ENCODE peak calls at places on chromosomes 12 and 14, in four cellular contexts. One of them, this sample, is unnamed.

GRCh38 chr14:63656194-63656593 is 14.5 kb upstream of the WDR89 start:
- DNase-seq in nucleus accumbens: no peak
- DNase-seq in putamen: no peak
- DNase-seq in esophagus squamous epithelium: no peak
- DNase-seq in this sample: no peak

GRCh38 chr12:89971880-89972279 is 263.2 kb upstream of the ATP2B1 start:
- DNase-seq in putamen: no peak
- DNase-seq in nucleus accumbens: no peak
- DNase-seq in esophagus squamous epithelium: no peak
- DNase-seq in this sample: no peak

GRCh38 chr12:60501124-60501729 is 905.4 kb downstream of the SLC16A7 start:
- DNase-seq in esophagus squamous epithelium: no peak
- DNase-seq in putamen: no peak
- DNase-seq in nucleus accumbens: no peak
- DNase-seq in this sample: peak; percentile 5

GRCh38 chr12:107449891-107450290 is 235.7 kb upstream of the PWP1 start:
- DNase-seq in nucleus accumbens: no peak
- DNase-seq in putamen: no peak
- DNase-seq in esophagus squamous epithelium: no peak
- DNase-seq in this sample: no peak

GRCh38 chr12:80941916-80942315 is 4.2 kb upstream of the LIN7A start:
- DNase-seq in esophagus squamous epithelium: no peak
- DNase-seq in nucleus accumbens: no peak
- DNase-seq in putamen: no peak
- DNase-seq in this sample: no peak

GRCh38 chr14:84806627-84807026 is 723.3 kb upstream of the FLRT2 start:
- DNase-seq in nucleus accumbens: no peak
- DNase-seq in putamen: no peak
- DNase-seq in esophagus squamous epithelium: no peak
- DNase-seq in this sample: no peak

GRCh38 chr14:69316449-69317391 is 56.8 kb downstream of the GALNT16 start:
- DNase-seq in esophagus squamous epithelium: no peak
- DNase-seq in nucleus accumbens: no peak
- DNase-seq in putamen: no peak
- DNase-seq in this sample: no peak

GRCh38 chr14:28754209-28754985 is 12.2 kb upstream of the FOXG1 start:
- DNase-seq in putamen: no peak
- DNase-seq in nucleus accumbens: peak; percentile 28
- DNase-seq in esophagus squamous epithelium: no peak
- DNase-seq in this sample: peak; percentile 65

GRCh38 chr12:132342828-132343227 is 13.4 kb upstream of the GALNT9 start:
- DNase-seq in esophagus squamous epithelium: no peak
- DNase-seq in putamen: no peak
- DNase-seq in nucleus accumbens: no peak
- DNase-seq in this sample: no peak

GRCh38 chr14:35285168-35285990 is 6.8 kb upstream of the PSMA6 start:
- DNase-seq in esophagus squamous epithelium: no peak
- DNase-seq in putamen: no peak
- DNase-seq in nucleus accumbens: no peak
- DNase-seq in this sample: peak; percentile 20

GRCh38 chr12:125330645-125331341 is 265.6 kb downstream of the AACS start:
- DNase-seq in esophagus squamous epithelium: no peak
- DNase-seq in putamen: peak; percentile 55
- DNase-seq in nucleus accumbens: peak; percentile 69
- DNase-seq in this sample: peak; percentile 56

GRCh38 chr14:25122188-25122587 is 72.2 kb upstream of the STXBP6 start:
- DNase-seq in esophagus squamous epithelium: no peak
- DNase-seq in nucleus accumbens: no peak
- DNase-seq in putamen: no peak
- DNase-seq in this sample: no peak

GRCh38 chr14:29465095-29465494 is 462.6 kb downstream of the PRKD1 start:
- DNase-seq in esophagus squamous epithelium: no peak
- DNase-seq in putamen: no peak
- DNase-seq in nucleus accumbens: no peak
- DNase-seq in this sample: no peak

GRCh38 chr12:89542912-89543592 is 17.2 kb upstream of the POC1B start:
- DNase-seq in nucleus accumbens: peak; percentile 40
- DNase-seq in esophagus squamous epithelium: no peak
- DNase-seq in putamen: peak; percentile 75
- DNase-seq in this sample: peak; percentile 72

GRCh38 chr12:46472893-46473633 is 100.5 kb upstream of the SLC38A2 start:
- DNase-seq in nucleus accumbens: no peak
- DNase-seq in esophagus squamous epithelium: no peak
- DNase-seq in putamen: no peak
- DNase-seq in this sample: no peak

GRCh38 chr12:85029456-85029855 is 6.6 kb downstream of the TSPAN19 start:
- DNase-seq in nucleus accumbens: no peak
- DNase-seq in esophagus squamous epithelium: no peak
- DNase-seq in putamen: peak; percentile 16
- DNase-seq in this sample: no peak

GRCh38 chr14:77406086-77406485 is 17.2 kb downstream of the NOXRED1 start:
- DNase-seq in esophagus squamous epithelium: no peak
- DNase-seq in putamen: no peak
- DNase-seq in nucleus accumbens: no peak
- DNase-seq in this sample: no peak

GRCh38 chr12:101459642-101460346 is 15.3 kb upstream of the SPIC start:
- DNase-seq in esophagus squamous epithelium: no peak
- DNase-seq in putamen: no peak
- DNase-seq in nucleus accumbens: no peak
- DNase-seq in this sample: peak; percentile 9

GRCh38 chr14:23248601-23249000 is 10.9 kb downstream of the RNF212B start:
- DNase-seq in putamen: no peak
- DNase-seq in esophagus squamous epithelium: no peak
- DNase-seq in nucleus accumbens: no peak
- DNase-seq in this sample: no peak

GRCh38 chr14:89902876-89903275 is 51.7 kb downstream of the EFCAB11 start:
- DNase-seq in esophagus squamous epithelium: no peak
- DNase-seq in putamen: no peak
- DNase-seq in nucleus accumbens: no peak
- DNase-seq in this sample: no peak

GRCh38 chr14:104967144-104967413 is 11.1 kb downstream of the AHNAK2 start:
- DNase-seq in putamen: no peak
- DNase-seq in nucleus accumbens: no peak
- DNase-seq in esophagus squamous epithelium: no peak
- DNase-seq in this sample: no peak

GRCh38 chr12:93115646-93116045 is 186.6 kb upstream of the EEA1 start:
- DNase-seq in nucleus accumbens: no peak
- DNase-seq in putamen: no peak
- DNase-seq in esophagus squamous epithelium: no peak
- DNase-seq in this sample: no peak

GRCh38 chr12:991350-992278 is 591 bp downstream of the ERC1 start:
- DNase-seq in putamen: peak; percentile 16
- DNase-seq in esophagus squamous epithelium: no peak
- DNase-seq in nucleus accumbens: peak; percentile 44
- DNase-seq in this sample: peak; percentile 21

GRCh38 chr12:71871116-71871515 is 31.6 kb downstream of the TBC1D15 start:
- DNase-seq in esophagus squamous epithelium: no peak
- DNase-seq in nucleus accumbens: no peak
- DNase-seq in putamen: no peak
- DNase-seq in this sample: no peak

GRCh38 chr14:104284636-104285482 is 146.5 kb downstream of the KIF26A start:
- DNase-seq in nucleus accumbens: no peak
- DNase-seq in putamen: no peak
- DNase-seq in esophagus squamous epithelium: no peak
- DNase-seq in this sample: no peak